ENCODE peak calls at places on chromosomes 6 and 20, in seven cellular contexts. B, D, V, F, P, A and N are unnamed samples.

GRCh38 chr6:30265166-30265565 is 52.0 kb upstream of the TRIM26 start:
- DNase-seq in B (no peak), D (no peak), V (peak), F (no peak), P (peak), A (no peak), N (no peak)

GRCh38 chr6:118085665-118086064 is 178.6 kb downstream of the SLC35F1 start:
- DNase-seq in B (no peak), D (no peak), V (no peak), F (no peak), P (no peak), A (no peak), N (no peak)

GRCh38 chr6:157982297-157982579 is 575 bp downstream of the SYNJ2 start:
- DNase-seq in B (no peak), D (no peak), V (peak), F (no peak), P (no peak), A (no peak), N (no peak)

GRCh38 chr6:106527979-106528378 is 101.3 kb downstream of the RTN4IP1 start:
- DNase-seq in B (no peak), D (no peak), V (peak), F (no peak), P (peak), A (no peak), N (no peak)

GRCh38 chr6:154615483-154616025 is 105.1 kb upstream of the CNKSR3 start:
- DNase-seq in B (no peak), D (peak), V (peak), F (peak), P (peak), A (no peak), N (peak)

GRCh38 chr6:17311595-17312311 is 30.6 kb downstream of the RBM24 start:
- DNase-seq in B (no peak), D (no peak), V (peak), F (no peak), P (no peak), A (no peak), N (no peak)

GRCh38 chr6:21935561-21936028 is 342.0 kb downstream of the SOX4 start:
- DNase-seq in B (no peak), D (no peak), V (peak), F (no peak), P (peak), A (no peak), N (no peak)

GRCh38 chr6:118354641-118355040 is 193.5 kb upstream of the PLN start:
- DNase-seq in B (no peak), D (no peak), V (no peak), F (no peak), P (no peak), A (no peak), N (no peak)

GRCh38 chr20:38628580-38629470 is 27.2 kb downstream of the ARHGAP40 start:
- DNase-seq in B (no peak), D (no peak), V (no peak), F (no peak), P (no peak), A (no peak), N (no peak)

GRCh38 chr6:112061605-112062004 is 7.7 kb downstream of the CCN6 start:
- DNase-seq in B (no peak), D (no peak), V (peak), F (no peak), P (peak), A (no peak), N (no peak)

GRCh38 chr6:8219352-8219943 is 117.1 kb upstream of the EEF1E1 start:
- DNase-seq in B (no peak), D (no peak), V (peak), F (no peak), P (peak), A (no peak), N (no peak)

GRCh38 chr20:4026093-4026601 is 10.8 kb upstream of the RNF24 start:
- DNase-seq in B (no peak), D (no peak), V (peak), F (no peak), P (peak), A (no peak), N (no peak)

GRCh38 chr20:37375227-37375626 is 29.3 kb downstream of the SRC start:
- DNase-seq in B (no peak), D (no peak), V (no peak), F (no peak), P (no peak), A (no peak), N (no peak)

GRCh38 chr6:33750244-33750991 is 3.7 kb upstream of the IP6K3 start:
- DNase-seq in B (no peak), D (no peak), V (no peak), F (no peak), P (no peak), A (no peak), N (no peak)
- H3K4me3 ChIP-seq in B (no peak), D (no peak), V (no peak), F (no peak), P (no peak), A (no peak), N (no peak)

GRCh38 chr6:53282234-53282633 is 66.5 kb downstream of the ELOVL5 start:
- DNase-seq in B (no peak), D (no peak), V (no peak), F (no peak), P (no peak), A (no peak), N (no peak)
- H3K27ac ChIP-seq in B (peak), D (peak), V (no peak), F (no peak), P (peak), A (no peak), N (peak)

DNA sequence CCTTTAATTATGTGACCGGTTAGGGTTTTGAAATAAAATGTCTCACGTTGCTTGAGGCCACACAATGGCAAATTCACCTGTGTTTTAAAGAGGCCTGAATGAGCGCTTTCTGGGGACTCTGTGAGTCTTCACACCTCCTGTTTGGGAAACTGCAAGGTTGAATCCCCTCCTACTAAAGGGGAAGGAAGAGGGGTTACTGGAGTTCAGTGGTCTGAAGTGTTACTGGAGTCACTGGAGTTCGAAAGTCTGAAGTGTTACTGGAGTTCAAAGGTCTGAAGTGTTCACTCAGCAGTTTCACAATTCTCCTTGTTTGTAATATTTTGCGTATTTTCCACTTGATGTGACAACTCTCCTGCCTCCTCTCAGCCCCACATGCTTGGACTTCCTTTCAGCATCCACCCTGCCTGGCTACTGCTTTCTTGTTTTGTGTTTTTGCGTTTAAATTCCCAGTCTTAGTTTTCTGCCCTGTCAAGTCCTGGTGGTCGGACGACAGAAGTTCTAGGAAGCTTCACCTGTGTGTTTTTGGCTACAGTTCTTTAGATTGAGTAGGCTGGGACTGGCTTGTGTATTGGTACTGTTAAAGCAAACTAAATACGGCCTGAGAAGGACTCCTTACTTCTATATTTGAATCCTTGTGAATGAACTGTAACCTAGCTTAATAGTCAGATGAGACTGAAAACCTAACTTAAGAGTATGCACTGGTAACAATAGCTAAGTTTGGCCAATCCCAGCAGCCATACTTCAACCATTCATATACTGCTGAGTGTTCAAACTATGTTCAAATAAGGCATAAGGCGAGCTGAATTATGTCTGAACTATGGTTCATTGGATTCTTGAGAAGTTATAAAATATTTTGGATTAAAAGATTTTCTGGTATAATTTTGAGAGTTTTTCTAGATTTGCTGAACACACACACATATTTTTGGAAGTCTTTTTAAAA is 2.0 kb downstream of the SMPDL3A start:
- DNase-seq in B (no peak), D (no peak), V (no peak), F (no peak), P (no peak), A (no peak), N (no peak)
- H3K4me3 ChIP-seq in B (no peak), D (peak), V (peak), F (peak), P (peak), A (no peak), N (peak)

GRCh38 chr6:80540700-80541099 is 434.2 kb downstream of the BCKDHB start:
- DNase-seq in B (no peak), D (no peak), V (peak), F (no peak), P (no peak), A (no peak), N (no peak)
- H3K27ac ChIP-seq in B (no peak), D (no peak), V (no peak), F (no peak), P (peak), A (no peak), N (no peak)